ENCODE peak calls at places on chromosomes 3 and 15, in five cellular contexts. F is 8988T, Z is right lobe of liver, V is NCI-H1417, X is NCI-H774. S is an unnamed sample.

GRCh38 chr15:101625980-101626379 is 26.2 kb downstream of the TM2D3 start:
- DNase-seq in F (no peak), Z (no peak), V (no peak), X (no peak), S (no peak)

GRCh38 chr3:138082085-138082991 is 33.1 kb downstream of the DZIP1L start:
- DNase-seq in F (no peak), V (peak), X (no peak), Z (no peak), S (no peak)

GRCh38 chr3:28317438-28318022 is 31.0 kb upstream of the ZCWPW2 start:
- DNase-seq in F (no peak), V (peak), X (peak), Z (no peak), S (peak)

GRCh38 chr15:88256261-88257230 is at the start of gene NTRK3:
- DNase-seq in V (peak), F (no peak), X (no peak), Z (no peak), S (no peak)

GRCh38 chr3:186540444-186541226 is 3.5 kb downstream of the CRYGS start:
- DNase-seq in F (peak), Z (peak), V (peak), X (peak), S (peak)

GRCh38 chr3:123090700-123091585 is 24.1 kb downstream of the PDIA5 start:
- DNase-seq in V (peak), Z (no peak), X (no peak), F (no peak), S (peak)

GRCh38 chr15:41332788-41333527 is at the start of gene NUSAP1:
- DNase-seq in V (no peak), F (no peak), X (no peak), Z (no peak), S (no peak)

GRCh38 chr3:53696401-53697172 is 149.6 kb downstream of the CHDH start:
- DNase-seq in Z (no peak), X (no peak), F (no peak), V (no peak), S (no peak)

GRCh38 chr3:18018491-18019177 is 276.2 kb upstream of the TBC1D5 start:
- DNase-seq in Z (no peak), F (no peak), X (no peak), V (no peak), S (no peak)

GRCh38 chr3:58492385-58492970 is 582 bp downstream of the KCTD6 start:
- DNase-seq in V (peak), F (no peak), Z (no peak), X (peak), S (no peak)

GRCh38 chr15:100663066-100663465 is 60.7 kb downstream of the ASB7 start:
- DNase-seq in Z (no peak), F (peak), X (no peak), V (no peak), S (no peak)

GRCh38 chr3:124483915-124484470 is 246.3 kb upstream of the UMPS start:
- DNase-seq in X (no peak), V (no peak), Z (no peak), F (no peak), S (no peak)

GRCh38 chr3:35965908-35966307 is 326.6 kb downstream of the ARPP21 start:
- DNase-seq in X (no peak), Z (no peak), V (peak), F (no peak), S (peak)

GRCh38 chr15:87144775-87145174 is 1065.1 kb downstream of the AGBL1 start:
- DNase-seq in F (no peak), Z (no peak), V (peak), X (peak), S (no peak)

GRCh38 chr15:92383528-92384326 is 10.0 kb upstream of the ST8SIA2 start:
- DNase-seq in X (no peak), Z (no peak), V (no peak), F (no peak), S (no peak)

GRCh38 chr3:28210968-28211713 is 30.3 kb upstream of the CMC1 start:
- DNase-seq in F (no peak), Z (no peak), V (no peak), X (no peak), S (no peak)

GRCh38 chr3:18649666-18650363 is 224.7 kb upstream of the SATB1 start:
- DNase-seq in V (no peak), X (no peak), F (no peak), Z (no peak), S (no peak)

GRCh38 chr3:115903843-115904242 is 280.5 kb downstream of the GAP43 start:
- DNase-seq in Z (no peak), V (no peak), X (no peak), F (no peak), S (no peak)

GRCh38 chr3:131218196-131218595 is 163.4 kb upstream of the NUDT16 start:
- DNase-seq in F (no peak), Z (no peak), X (no peak), V (no peak), S (no peak)

GRCh38 chr3:112477891-112478290 is 21.4 kb downstream of the BTLA start:
- DNase-seq in F (no peak), Z (no peak), X (no peak), V (no peak), S (no peak)

GRCh38 chr3:158845748-158846350 is 44.0 kb downstream of the MFSD1 start:
- DNase-seq in X (peak), Z (no peak), F (no peak), V (peak), S (peak)

GRCh38 chr3:50381315-50381714 is 22.0 kb upstream of the TMEM115 start:
- DNase-seq in X (no peak), V (peak), F (no peak), Z (no peak), S (peak)

GRCh38 chr15:66310786-66311185 is 17.4 kb downstream of the DIS3L start:
- DNase-seq in F (no peak), Z (no peak), V (no peak), X (no peak), S (no peak)

GRCh38 chr3:27528798-27529197 is 44.6 kb upstream of the SLC4A7 start:
- DNase-seq in V (no peak), F (no peak), Z (no peak), X (no peak), S (no peak)

GRCh38 chr15:45179221-45179985 is 8.4 kb downstream of the SHF start:
- DNase-seq in F (peak), Z (no peak), V (no peak), X (peak), S (no peak)

GRCh38 chr3:47003461-47004368 is 24.2 kb downstream of the NBEAL2 start:
- DNase-seq in V (no peak), X (no peak), Z (peak), F (peak), S (no peak)

GRCh38 chr15:71784719-71785118 is 25.6 kb upstream of the NR2E3 start:
- DNase-seq in X (no peak), V (no peak), F (no peak), Z (no peak), S (no peak)

GRCh38 chr3:102114264-102114979 is 265.1 kb downstream of the NFKBIZ start:
- DNase-seq in F (no peak), X (no peak), Z (no peak), V (no peak), S (no peak)

GRCh38 chr3:73529280-73530029 is 95.3 kb downstream of the PDZRN3 start:
- DNase-seq in F (no peak), X (no peak), Z (no peak), V (peak), S (no peak)

GRCh38 chr3:127419140-127419539 is 131.3 kb upstream of the PRR20G start:
- DNase-seq in V (peak), F (no peak), X (no peak), Z (no peak), S (no peak)

GRCh38 chr3:138686771-138687221 is 78.2 kb downstream of the FAIM start:
- DNase-seq in Z (no peak), F (no peak), X (no peak), V (no peak), S (no peak)

GRCh38 chr3:195836736-195837135 is 25.0 kb upstream of the MUC4 start:
- DNase-seq in F (no peak), V (no peak), Z (no peak), X (no peak), S (no peak)

GRCh38 chr3:47605646-47606045 is 27.0 kb upstream of the CSPG5 start:
- DNase-seq in V (no peak), X (no peak), Z (no peak), F (no peak), S (no peak)

S was measured in NCI-H1436.